ENCODE peak calls at places on chromosomes 12 and 14, in eight cellular contexts. L is osteoblast, Q is AG04450, N is iris pigment epithelial cell, Z is AG08395, P is hypothalamus, C is epithelial cell of esophagus, I is HT1080. U is an unnamed sample.

GRCh38 chr12:118061876-118062791 is 1.2 kb upstream of the WSB2 start:
- DNase-seq in C (peak), Z (peak), P (peak), I (peak), L (peak), N (peak), Q (no peak), U (no peak)

GRCh38 chr12:130288201-130288600 is 49.5 kb upstream of the PIWIL1 start:
- DNase-seq in L (no peak), Z (no peak), P (no peak), Q (no peak), N (no peak), I (no peak), C (peak), U (no peak)

GRCh38 chr14:43145361-43145760 is 1361.7 kb downstream of the FSCB start:
- DNase-seq in I (no peak), N (no peak), Q (peak), C (no peak), L (no peak), Z (no peak), P (no peak), U (no peak)

GRCh38 chr12:92439397-92439779 is 263.4 kb upstream of the PLEKHG7 start:
- DNase-seq in P (no peak), C (peak), N (peak), I (peak), L (peak), Q (no peak), Z (peak), U (no peak)

GRCh38 chr14:59354666-59355065 is 110.5 kb downstream of the GPR135 start:
- DNase-seq in I (peak), P (no peak), L (no peak), C (peak), N (peak), Z (peak), Q (peak), U (peak)

GRCh38 chr14:38089123-38089522 is 118.6 kb upstream of the SSTR1 start:
- DNase-seq in C (no peak), L (no peak), N (no peak), P (no peak), Q (no peak), I (no peak), Z (no peak), U (no peak)

GRCh38 chr14:74427651-74428050 is 1.6 kb upstream of the SYNDIG1L start:
- DNase-seq in N (no peak), I (no peak), Z (no peak), P (no peak), C (no peak), L (no peak), Q (no peak), U (no peak)

GRCh38 chr12:91722072-91722471 is 423.6 kb downstream of the BTG1 start:
- DNase-seq in I (peak), C (peak), N (peak), Q (no peak), L (no peak), P (no peak), Z (no peak), U (no peak)

GRCh38 chr12:12365931-12366431 is 9.1 kb downstream of the BORCS5 start:
- DNase-seq in L (no peak), I (no peak), C (peak), N (peak), Z (no peak), Q (no peak), P (no peak), U (no peak)

GRCh38 chr14:101119830-101120571 is 216.5 kb upstream of the RTL1 start:
- DNase-seq in Q (no peak), N (no peak), C (no peak), I (no peak), P (no peak), L (peak), Z (no peak), U (no peak)

GRCh38 chr14:89243286-89243685 is 173.7 kb downstream of the FOXN3 start:
- DNase-seq in L (no peak), Q (no peak), I (no peak), N (no peak), C (no peak), Z (no peak), P (no peak), U (no peak)

GRCh38 chr12:92546826-92547348 is 155.9 kb upstream of the PLEKHG7 start:
- DNase-seq in I (no peak), C (no peak), P (no peak), Q (no peak), Z (no peak), N (no peak), L (no peak), U (no peak)

GRCh38 chr14:22570132-22570949 is 18.7 kb downstream of the DAD1 start:
- DNase-seq in L (no peak), N (peak), P (peak), I (peak), Q (no peak), C (peak), Z (peak), U (no peak)

GRCh38 chr12:12327802-12328201 is 22.2 kb downstream of the MANSC1 start:
- DNase-seq in N (peak), Q (no peak), I (peak), Z (peak), C (peak), L (no peak), P (no peak), U (no peak)

GRCh38 chr14:89331398-89331797 is 85.6 kb downstream of the FOXN3 start:
- DNase-seq in L (no peak), Q (no peak), N (no peak), Z (no peak), I (no peak), P (no peak), C (no peak), U (no peak)

GRCh38 chr12:121003650-121004049 is 12.6 kb downstream of the C12orf43 start:
- DNase-seq in Z (no peak), Q (no peak), N (no peak), C (no peak), L (no peak), I (no peak), P (no peak), U (no peak)

GRCh38 chr14:52328286-52328685 is 14.2 kb downstream of the PTGER2 start:
- DNase-seq in P (no peak), I (peak), C (peak), N (peak), Q (no peak), Z (peak), L (peak), U (peak)

GRCh38 chr14:80570930-80571298 is 359.6 kb upstream of the DIO2 start:
- DNase-seq in Q (no peak), C (no peak), L (no peak), Z (no peak), I (no peak), P (no peak), N (no peak), U (no peak)

GRCh38 chr12:10018390-10018789 is 8.0 kb downstream of the CLEC12B start:
- DNase-seq in C (peak), P (no peak), Q (peak), N (peak), I (no peak), L (peak), Z (no peak), U (no peak)

GRCh38 chr12:81809829-81810595 is 50.9 kb upstream of the PPFIA2 start:
- DNase-seq in Q (no peak), C (no peak), L (peak), Z (no peak), N (no peak), I (peak), P (no peak), U (no peak)

GRCh38 chr14:96129128-96129736 is 75.4 kb upstream of the BDKRB2 start:
- DNase-seq in I (no peak), L (no peak), N (no peak), C (no peak), Z (no peak), P (no peak), Q (no peak), U (no peak)

GRCh38 chr14:85416771-85417170 is 113.2 kb upstream of the FLRT2 start:
- DNase-seq in Z (peak), L (peak), I (peak), Q (peak), N (peak), P (no peak), C (peak), U (no peak)

GRCh38 chr14:34797747-34798583 is 77.2 kb downstream of the BAZ1A start:
- DNase-seq in Z (no peak), C (no peak), I (no peak), P (no peak), L (no peak), Q (no peak), N (no peak), U (no peak)

GRCh38 chr14:96574171-96574632 is 72.0 kb downstream of the PAPOLA start:
- DNase-seq in L (no peak), Z (no peak), C (no peak), I (no peak), N (no peak), Q (no peak), P (no peak), U (no peak)

GRCh38 chr12:106586803-106587684 is 4.2 kb downstream of the RFX4 start:
- DNase-seq in L (peak), N (no peak), P (no peak), C (no peak), Z (no peak), Q (no peak), I (no peak), U (no peak)

GRCh38 chr14:103194256-103195045 is 71.2 kb downstream of the TNFAIP2 start:
- DNase-seq in I (no peak), P (no peak), C (peak), L (no peak), Z (peak), Q (peak), N (peak), U (no peak)

GRCh38 chr12:124754949-124755800 is 108.5 kb downstream of the SCARB1 start:
- DNase-seq in P (peak), L (peak), N (peak), I (no peak), Q (no peak), C (no peak), Z (peak), U (no peak)

GRCh38 chr14:84435820-84436326 is 1094.1 kb upstream of the FLRT2 start:
- DNase-seq in Z (no peak), L (no peak), Q (no peak), N (no peak), C (no peak), P (no peak), I (no peak), U (no peak)

GRCh38 chr12:125065753-125066570 is 727 bp downstream of the AACS start:
- DNase-seq in I (no peak), Z (no peak), L (peak), C (no peak), Q (no peak), P (no peak), N (no peak), U (no peak)

GRCh38 chr12:42885677-42886076 is 296.1 kb upstream of the PRICKLE1 start:
- DNase-seq in Q (no peak), P (no peak), C (no peak), Z (no peak), I (no peak), L (no peak), N (no peak), U (no peak)

GRCh38 chr14:69943084-69943797 is 64.0 kb downstream of the SMOC1 start:
- DNase-seq in N (no peak), I (no peak), C (no peak), L (no peak), Z (no peak), P (no peak), Q (no peak), U (no peak)

GRCh38 chr12:124147579-124147978 is 147.3 kb upstream of the RFLNA start:
- DNase-seq in I (no peak), Z (no peak), Q (no peak), P (no peak), L (no peak), N (no peak), C (no peak), U (no peak)

GRCh38 chr12:22543246-22544037 is 900 bp downstream of the C2CD5 start:
- DNase-seq in N (peak), I (peak), Z (no peak), C (peak), Q (no peak), L (peak), P (no peak), U (no peak)

GRCh38 chr14:39426605-39427004 is 5.6 kb downstream of the FBXO33 start:
- DNase-seq in Z (peak), L (peak), P (no peak), I (peak), Q (no peak), C (peak), N (peak), U (no peak)

GRCh38 chr12:13049816-13050215 is 5.6 kb downstream of the FAM234B start:
- DNase-seq in L (no peak), Q (no peak), I (no peak), Z (peak), C (no peak), N (peak), P (no peak), U (peak)

GRCh38 chr12:99529966-99530365 is 117.6 kb upstream of the GARIN6 start:
- DNase-seq in C (no peak), Z (peak), P (no peak), N (peak), L (no peak), I (peak), Q (no peak), U (no peak)

GRCh38 chr14:28661171-28661772 is 105.3 kb upstream of the FOXG1 start:
- DNase-seq in Q (no peak), N (peak), C (peak), L (no peak), Z (no peak), I (peak), P (no peak), U (no peak)

GRCh38 chr12:130514149-130514551 is 176.5 kb downstream of the PIWIL1 start:
- DNase-seq in L (no peak), N (no peak), C (no peak), I (peak), P (no peak), Q (no peak), Z (no peak), U (no peak)

U was measured in AG04449.